ENCODE peak calls at places on chromosome 10, in seven cellular contexts. K, C, E, J, Z, I and Q are unnamed samples.

GRCh38 chr10:70532554-70533188 is 54.1 kb downstream of the PALD1 start:
- DNase-seq in E (no peak), K (no peak), I (no peak), J (no peak), C (no peak), Z (no peak), Q (no peak)

GRCh38 chr10:103086261-103086660 is 106.8 kb downstream of the NT5C2 start:
- DNase-seq in E (no peak), K (no peak), Z (peak; percentile 30), C (peak; percentile 65), I (no peak), J (no peak), Q (no peak)

GRCh38 chr10:119370046-119370770 is 162.8 kb downstream of the GRK5 start:
- DNase-seq in K (no peak), I (no peak), E (no peak), C (peak; percentile 90), J (peak; percentile 83), Z (peak; percentile 65), Q (peak; percentile 18)

GRCh38 chr10:118958984-118959916 is 70.3 kb upstream of the NANOS1 start:
- DNase-seq in C (peak; percentile 25), I (no peak), K (peak; percentile 25), J (peak; percentile 61), E (no peak), Z (peak; percentile 49), Q (peak; percentile 74)

GRCh38 chr10:29780639-29781038 is 145.9 kb upstream of the SVIL start:
- DNase-seq in C (no peak), J (no peak), I (no peak), Z (no peak), E (no peak), K (no peak), Q (no peak)

GRCh38 chr10:131127610-131128009 is 183.9 kb downstream of the TCERG1L start:
- DNase-seq in C (no peak), I (no peak), J (no peak), K (no peak), Z (no peak), E (no peak), Q (no peak)

GRCh38 chr10:119651514-119652327 is 541 bp downstream of the BAG3 start:
- DNase-seq in E (peak; percentile 31), C (no peak), I (no peak), J (no peak), Z (no peak), K (peak; percentile 40), Q (no peak)

GRCh38 chr10:1059902-1060301 is 3.7 kb downstream of the WDR37 start:
- DNase-seq in E (no peak), J (no peak), Z (no peak), C (no peak), I (no peak), K (no peak), Q (no peak)

GRCh38 chr10:75034714-75035258 is 76.7 kb upstream of the SAMD8 start:
- DNase-seq in Z (no peak), C (no peak), K (no peak), I (no peak), E (no peak), J (no peak), Q (no peak)

GRCh38 chr10:11687357-11687771 is 54.8 kb upstream of the ECHDC3 start:
- DNase-seq in J (peak; percentile 97), K (no peak), Z (peak; percentile 12), I (no peak), E (no peak), C (no peak), Q (peak; percentile 84)

GRCh38 chr10:18229839-18230238 is 89.6 kb downstream of the CACNB2 start:
- DNase-seq in E (no peak), I (no peak), C (peak; percentile 68), Z (no peak), J (no peak), K (no peak), Q (no peak)

GRCh38 chr10:12202230-12202629 is 6.2 kb downstream of the CDC123 start:
- DNase-seq in K (no peak), C (no peak), E (no peak), J (no peak), Z (no peak), I (no peak), Q (no peak)

GRCh38 chr10:8444630-8445029 is 390.1 kb downstream of the GATA3 start:
- DNase-seq in Z (peak; percentile 1), I (peak; percentile 25), E (no peak), J (no peak), K (peak; percentile 64), C (no peak), Q (peak; percentile 60)

GRCh38 chr10:14603539-14604102 is 171.1 kb downstream of the FAM107B start:
- DNase-seq in Z (peak; percentile 37), K (peak; percentile 27), I (no peak), E (no peak), J (no peak), C (no peak), Q (no peak)

GRCh38 chr10:79027147-79028055 is 41.4 kb upstream of the ZMIZ1 start:
- DNase-seq in I (no peak), E (no peak), J (no peak), C (no peak), K (no peak), Z (no peak), Q (no peak)

GRCh38 chr10:62893036-62893435 is 76.9 kb upstream of the EGR2 start:
- DNase-seq in E (no peak), C (no peak), K (no peak), Z (no peak), J (no peak), I (no peak), Q (no peak)

GRCh38 chr10:122286872-122287271 is 15.8 kb downstream of the BTBD16 start:
- DNase-seq in K (peak; percentile 61), I (no peak), C (peak; percentile 77), E (no peak), Z (peak; percentile 79), J (peak; percentile 84), Q (peak; percentile 78)

GRCh38 chr10:50431791-50432190 is 180.5 kb upstream of the ASAH2 start:
- DNase-seq in C (no peak), K (no peak), Z (no peak), J (no peak), I (no peak), E (no peak), Q (no peak)

GRCh38 chr10:86260564-86260963 is 106.0 kb downstream of the GRID1 start:
- DNase-seq in I (no peak), E (no peak), J (no peak), C (no peak), K (peak; percentile 5), Z (no peak), Q (peak; percentile 29)

GRCh38 chr10:70053896-70054641 is 1.4 kb downstream of the MACROH2A2 start:
- DNase-seq in I (no peak), Z (no peak), J (no peak), K (peak; percentile 41), E (no peak), C (no peak), Q (peak; percentile 56)

GRCh38 chr10:47438857-47439474 is 44.9 kb downstream of the ANXA8 start:
- DNase-seq in Z (peak; percentile 69), E (peak; percentile 21), J (peak; percentile 42), C (peak; percentile 74), K (peak; percentile 64), I (peak; percentile 25), Q (peak; percentile 89)

GRCh38 chr10:73812662-73813061 is 1.3 kb upstream of the NDST2 start:
- DNase-seq in C (no peak), I (no peak), J (no peak), Z (no peak), E (no peak), K (peak; percentile 56), Q (peak; percentile 59)

GRCh38 chr10:22672594-22673392 is 41.6 kb downstream of the PIP4K2A start:
- DNase-seq in Z (peak; percentile 20), K (no peak), E (no peak), C (no peak), J (no peak), I (no peak), Q (no peak)

GRCh38 chr10:85044-85443 is 35.9 kb upstream of the TUBB8 start:
- DNase-seq in J (no peak), I (no peak), Z (no peak), K (no peak), C (no peak), E (no peak), Q (no peak)

GRCh38 chr10:114541081-114541833 is 116.8 kb downstream of the ABLIM1 start:
- DNase-seq in I (no peak), J (no peak), Z (peak; percentile 76), C (peak; percentile 91), E (no peak), K (no peak), Q (peak; percentile 65)

GRCh38 chr10:125030567-125031197 is 88.8 kb downstream of the ZRANB1 start:
- DNase-seq in Z (no peak), C (no peak), E (no peak), K (no peak), J (no peak), I (no peak), Q (no peak)

DNA sequence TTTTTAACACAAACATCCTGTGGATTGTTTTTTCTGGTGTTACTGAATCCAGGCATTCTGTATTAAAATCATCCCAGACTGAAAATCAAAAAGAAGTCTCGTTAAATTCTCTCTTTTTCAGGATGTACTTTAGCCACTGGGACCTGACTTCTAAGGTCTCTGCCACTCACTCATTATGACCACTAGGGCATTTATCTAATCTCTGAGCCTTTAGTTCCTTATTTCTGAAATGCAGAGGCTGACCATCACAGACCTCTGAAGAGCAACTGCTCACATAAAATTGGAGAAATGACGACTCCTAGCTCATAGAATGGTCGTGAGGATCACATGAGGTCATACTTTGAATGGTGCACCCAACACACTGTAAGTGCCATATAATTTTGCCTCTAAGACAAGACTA is 63.2 kb downstream of the KCNMA1 start:
- DNase-seq in Z (no peak), I (no peak), E (no peak), C (no peak), J (no peak), K (no peak), Q (no peak)
- H3K4ac ChIP-seq in Z (no peak overlapping the region), I (no peak overlapping the region), E (no peak overlapping the region), C (no peak overlapping the region), J (no peak overlapping the region), K (no peak overlapping the region), Q (no peak overlapping the region)

GRCh38 chr10:77629775-77630565 is 7.6 kb downstream of the KCNMA1 start:
- DNase-seq in Z (peak; percentile 79), K (no peak), J (no peak), C (peak; percentile 36), I (no peak), E (no peak), Q (no peak)
- H3K4me1 ChIP-seq in Z (peaks cover 10% of the 10 kb centered on the region), K (peaks cover 5% of the 10 kb centered on the region), J (no peaks in the 10 kb centered on the region), C (peaks cover 5% of the 10 kb centered on the region), I (peaks cover 2% of the 10 kb centered on the region), E (peaks cover 2% of the 10 kb centered on the region), Q (no peaks in the 10 kb centered on the region)

DNA sequence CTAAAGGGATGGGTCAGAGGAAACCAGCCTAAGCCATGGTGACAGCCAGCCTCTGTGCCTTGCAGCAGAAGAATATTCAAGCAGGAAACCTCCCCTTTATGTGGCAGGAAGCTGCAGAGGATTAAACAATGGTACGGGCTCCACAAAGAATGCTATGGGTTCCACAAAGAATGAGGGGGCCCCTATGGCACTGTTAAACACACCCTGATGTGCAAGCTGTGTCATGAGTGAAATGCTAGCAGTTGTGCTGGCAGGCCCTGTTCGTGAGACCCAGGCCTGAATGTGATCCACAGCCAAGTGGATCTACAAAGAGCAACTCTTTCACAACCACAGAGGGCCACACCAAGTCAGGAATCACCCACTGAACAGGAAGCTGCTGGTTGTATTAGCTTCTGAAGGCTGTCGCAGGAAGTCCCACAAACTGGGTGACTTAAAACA is 68.9 kb downstream of the MYOF start:
- DNase-seq in K (no peak), I (no peak), C (no peak), E (no peak), Z (no peak), J (no peak), Q (no peak)
- H3K4ac ChIP-seq in K (no peak overlapping the region), I (no peak overlapping the region), C (no peak overlapping the region), E (no peak overlapping the region), Z (no peak overlapping the region), J (no peak overlapping the region), Q (no peak overlapping the region)

GRCh38 chr10:26478061-26478460 is 39.9 kb downstream of the APBB1IP start:
- DNase-seq in E (no peak), K (no peak), J (no peak), I (no peak), Z (no peak), C (no peak), Q (no peak)
- H3K4me1 ChIP-seq in E (no peaks in the 10 kb centered on the region), K (no peaks in the 10 kb centered on the region), J (no peaks in the 10 kb centered on the region), I (peaks cover 4% of the 10 kb centered on the region), Z (no peaks in the 10 kb centered on the region), C (no peaks in the 10 kb centered on the region), Q (no peaks in the 10 kb centered on the region)